ENCODE peak calls at places on chromosomes 3 and 15, in nine cellular contexts. H, Y, S, C, O, L, K, A and M are unnamed samples.
A peak's percentile ranks its signal among the peaks of the same experiment; 100 is the strongest.

GRCh38 chr3:23435904-23436303 is 232.8 kb downstream of the UBE2E2 start:
- DNase-seq in H (no peak), L (no peak), O (no peak), C (no peak), S (no peak), A (no peak), Y (no peak), K (no peak), M (no peak)

GRCh38 chr15:40282144-40282869 is 557 bp downstream of the ANKRD63 start:
- DNase-seq in H (peak; percentile 61), Y (peak; percentile 71), O (peak; percentile 50), A (no peak), K (peak; percentile 55), L (no peak), S (peak; percentile 40), C (no peak), M (no peak)

GRCh38 chr3:16663852-16664712 is 58.9 kb upstream of the DAZL start:
- DNase-seq in H (peak; percentile 6), S (no peak), K (no peak), Y (no peak), L (no peak), C (no peak), A (no peak), O (no peak), M (no peak)

GRCh38 chr15:36877294-36877693 is 223.1 kb downstream of the MEIS2 start:
- DNase-seq in O (no peak), C (no peak), S (no peak), Y (no peak), A (no peak), L (no peak), H (peak; percentile 52), K (no peak), M (no peak)

GRCh38 chr3:111285691-111286090 is 214.1 kb downstream of the NECTIN3 start:
- DNase-seq in L (no peak), C (no peak), H (no peak), K (no peak), O (no peak), S (no peak), A (no peak), Y (no peak), M (no peak)

GRCh38 chr3:144142151-144142855 is 170.7 kb downstream of the DIPK2A start:
- DNase-seq in L (no peak), O (peak; percentile 10), H (peak; percentile 7), A (no peak), Y (no peak), S (no peak), C (peak; percentile 74), K (no peak), M (no peak)

GRCh38 chr3:72079369-72079872 is 294.5 kb upstream of the PROK2 start:
- DNase-seq in Y (no peak), C (no peak), H (no peak), A (no peak), L (no peak), K (no peak), O (no peak), S (no peak), M (no peak)

GRCh38 chr3:123319760-123320159 is 118.0 kb downstream of the SEC22A start:
- DNase-seq in H (peak; percentile 19), Y (no peak), K (no peak), O (no peak), L (no peak), A (no peak), C (no peak), S (no peak), M (no peak)

GRCh38 chr3:102926618-102927017 is 491.8 kb downstream of the ZPLD1 start:
- DNase-seq in O (no peak), C (no peak), L (no peak), S (no peak), A (no peak), H (peak; percentile 0), Y (no peak), K (no peak), M (no peak)